ENCODE peak calls at places on chromosomes 2 and 18, in five cellular contexts. N is fibroblast of lung, G is mammary epithelial cell, X is GM23248, R is PC-3. B is an unnamed sample. For H4K20me1 and H3K4me1, the result is how much of the 10 kb centered on the place peaks cover.

GRCh38 chr18:361941-362913 is 94.4 kb upstream of the THOC1 start:
- DNase-seq in X (peak), R (peak), N (peak), G (no peak), B (no peak)

GRCh38 chr18:13220326-13220991 is 1.9 kb downstream of the LDLRAD4 start:
- DNase-seq in G (no peak), N (no peak), X (no peak), R (no peak), B (no peak)

GRCh38 chr18:27778441-27778840 is 398.5 kb downstream of the CDH2 start:
- DNase-seq in N (peak), G (peak), R (peak), X (peak), B (no peak)

GRCh38 chr2:40033781-40034180 is 254.7 kb upstream of the THUMPD2 start:
- DNase-seq in N (no peak), G (no peak), X (peak), R (no peak), B (no peak)

GRCh38 chr18:79572848-79573451 is 106.7 kb upstream of the CTDP1 start:
- DNase-seq in R (no peak), N (no peak), G (no peak), X (no peak), B (no peak)

GRCh38 chr2:12826781-12827180 is 110.0 kb downstream of the TRIB2 start:
- DNase-seq in G (no peak), N (no peak), X (no peak), R (no peak), B (no peak)

GRCh38 chr18:28087173-28087563 is 89.8 kb downstream of the CDH2 start:
- DNase-seq in R (no peak), G (no peak), X (peak), N (peak), B (no peak)

GRCh38 chr2:118010470-118010869 is 3.4 kb downstream of the CCDC93 start:
- DNase-seq in R (no peak), G (no peak), X (no peak), N (no peak), B (no peak)

GRCh38 chr2:237471457-237472186 is 15.4 kb upstream of the MLPH start:
- DNase-seq in X (peak), R (peak), G (no peak), N (peak), B (no peak)

GRCh38 chr2:105081006-105081701 is 43.3 kb downstream of the MRPS9 start:
- DNase-seq in G (no peak), N (peak), X (no peak), R (no peak), B (no peak)

GRCh38 chr2:20526146-20526545 is 79.3 kb downstream of the RHOB start:
- DNase-seq in G (no peak), N (no peak), X (no peak), R (no peak), B (no peak)

GRCh38 chr2:151114934-151115333 is 146.7 kb downstream of the RBM43 start:
- DNase-seq in N (no peak), X (no peak), R (no peak), G (no peak), B (no peak)

GRCh38 chr2:105576440-105577241 is 168.1 kb upstream of the NCK2 start:
- DNase-seq in N (peak), X (peak), G (peak), R (peak), B (no peak)

GRCh38 chr2:79100301-79100700 is 12.5 kb upstream of the REG1B start:
- DNase-seq in N (no peak), G (no peak), R (no peak), X (no peak), B (no peak)
- H3K4me2 ChIP-seq in N (no peak), G (no peak), R (no peak), X (no peak), B (no peak)

DNA sequence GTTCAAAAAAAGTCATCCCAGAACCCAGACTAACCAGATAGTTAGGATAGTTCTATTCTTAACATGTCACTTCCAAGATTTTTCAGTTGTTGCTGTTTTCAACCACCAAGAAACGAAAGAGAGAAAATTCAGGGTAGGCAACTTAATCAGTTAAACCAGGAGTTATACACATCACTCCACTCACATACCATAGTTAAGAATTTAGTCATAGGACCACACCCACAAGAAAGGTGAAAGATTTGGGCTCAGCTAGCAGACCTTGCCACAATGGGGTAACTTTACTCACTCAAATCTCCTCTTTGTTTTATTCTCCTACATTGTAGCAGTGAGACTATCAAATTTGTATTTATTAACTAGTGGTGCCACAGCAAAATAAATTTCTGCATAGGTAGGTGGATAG is 473.6 kb downstream of the NUP35 start:
- DNase-seq in X (no peak), G (peak), N (no peak), R (peak), B (no peak)
- H4K20me1 ChIP-seq in X (under half), G (under half), N (under half), R (under half), B (under half)

GRCh38 chr2:28367667-28368416 is 24.8 kb upstream of the FOSL2 start:
- DNase-seq in N (no peak), X (no peak), R (no peak), G (no peak), B (no peak)
- H3K4me1 ChIP-seq in N (under half), X (under half), R (under half), G (under half), B (under half)

DNA sequence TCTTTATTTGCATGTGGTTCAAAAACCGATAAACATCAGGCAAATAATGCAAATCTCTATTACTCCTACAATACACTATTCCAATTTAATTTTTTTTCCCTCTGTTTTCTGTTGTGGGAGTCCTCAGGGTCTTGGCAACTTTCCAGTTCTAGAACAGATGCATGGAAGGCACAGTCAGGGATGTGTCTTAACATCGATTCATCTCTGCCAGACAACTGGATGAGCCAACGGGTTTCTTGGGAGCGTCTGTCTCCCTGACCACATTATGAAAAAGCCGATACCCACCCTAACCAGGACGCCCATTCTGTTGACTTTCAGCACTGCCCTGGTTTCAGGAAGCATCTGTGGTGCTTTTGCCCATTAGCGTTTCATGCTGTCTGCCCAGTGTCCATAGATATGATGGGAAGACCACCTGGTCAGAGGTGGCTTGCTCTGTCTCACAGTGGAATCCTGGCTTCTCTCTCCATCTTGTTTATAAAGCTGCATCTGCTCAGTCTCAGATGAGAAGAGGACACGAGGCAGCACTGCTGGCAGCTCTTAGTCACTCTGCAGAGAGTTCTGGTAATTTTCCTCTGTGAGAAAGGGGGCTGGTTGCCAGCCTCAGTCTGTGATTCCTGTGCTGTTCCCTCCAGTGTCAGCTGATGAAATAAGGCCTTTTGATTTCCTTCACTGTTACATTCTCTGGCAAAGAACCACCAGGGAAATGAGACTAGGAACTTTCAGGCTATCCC is 57.9 kb upstream of the KCNE4 start:
- DNase-seq in R (no peak), X (peak), G (no peak), N (peak), B (no peak)
- H3K4me2 ChIP-seq in R (no peak), X (peak), G (no peak), N (peak), B (no peak)

GRCh38 chr18:47166235-47166634 is 9.9 kb downstream of the IER3IP1 start:
- DNase-seq in G (no peak), N (no peak), X (no peak), R (no peak), B (no peak)

GRCh38 chr18:47163241-47163640 is 12.9 kb downstream of the IER3IP1 start:
- DNase-seq in X (peak), G (peak), N (peak), R (no peak), B (no peak)

DNA sequence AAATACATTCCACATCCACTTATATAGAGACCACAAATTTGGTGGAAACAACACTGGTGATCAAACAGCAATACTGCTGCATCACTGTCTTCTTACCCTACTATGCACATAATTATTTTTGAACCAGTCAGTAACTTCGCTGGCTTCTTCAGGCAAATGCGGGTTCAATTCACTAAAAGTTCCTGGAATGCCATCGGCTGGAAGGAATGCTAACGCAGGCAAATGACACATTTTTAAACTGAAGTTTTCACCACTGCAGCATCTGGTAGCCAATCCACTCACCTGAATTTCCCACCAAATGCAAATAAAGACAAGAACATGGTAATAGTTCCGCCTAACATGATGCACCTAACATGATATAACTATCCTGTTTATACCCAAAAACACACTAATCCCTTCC is 10.0 kb upstream of the HDHD2 start:
- DNase-seq in R (no peak), X (no peak), N (no peak), G (no peak), B (no peak)
- H4K20me1 ChIP-seq in R (under half), X (under half), N (under half), G (under half), B (under half)

DNA sequence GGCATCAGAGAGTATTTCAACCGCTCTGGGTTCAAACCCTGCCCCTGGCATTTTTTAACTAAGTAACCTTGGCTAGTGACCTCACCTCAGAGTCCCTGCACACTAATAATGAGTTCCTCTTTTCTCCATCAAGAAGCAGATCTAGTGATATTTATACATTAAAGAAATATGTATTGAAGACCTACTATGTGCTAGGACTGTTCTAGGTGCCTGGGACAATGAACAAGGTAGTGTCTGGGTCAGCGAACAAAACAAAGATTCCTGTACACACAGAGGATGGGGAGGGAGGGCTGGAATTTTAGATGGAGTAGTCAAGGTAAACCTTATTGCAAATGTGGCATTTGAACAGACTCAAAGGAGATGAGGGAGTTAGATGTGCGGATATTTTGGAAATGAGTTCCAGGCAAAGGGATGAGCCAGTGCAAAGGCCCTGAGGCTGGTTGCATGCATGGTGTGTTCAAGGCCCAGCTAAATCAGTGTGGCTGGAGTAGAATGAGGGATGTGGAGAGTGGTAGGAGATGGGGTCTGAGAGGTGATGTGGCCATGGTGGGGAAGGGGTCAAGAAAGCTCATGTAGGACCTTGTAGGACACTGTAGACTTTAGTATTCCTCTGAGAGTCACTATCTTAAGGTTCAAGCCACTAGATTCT is 57.6 kb upstream of the FZD7 start:
- DNase-seq in N (no peak), X (no peak), R (no peak), G (no peak), B (no peak)
- H3K4me1 ChIP-seq in N (under half), X (under half), R (under half), G (under half), B (under half)

GRCh38 chr2:121598087-121598486 is 51.2 kb downstream of the CLASP1 start:
- DNase-seq in R (peak), N (no peak), G (no peak), X (no peak), B (no peak)
- H3K4me2 ChIP-seq in R (no peak), N (no peak), G (no peak), X (no peak), B (no peak)

GRCh38 chr2:85539361-85540130 is 578 bp downstream of the MAT2A start:
- DNase-seq in R (peak), N (peak), G (peak), X (peak), B (no peak)
- H4K20me1 ChIP-seq in R (half or more), N (under half), G (under half), X (under half), B (under half)

GRCh38 chr2:217854684-217855083 is 148.1 kb downstream of the TNS1 start:
- DNase-seq in X (no peak), G (no peak), R (no peak), N (no peak), B (no peak)

GRCh38 chr2:217853961-217854360 is 148.8 kb downstream of the TNS1 start:
- DNase-seq in X (no peak), G (no peak), N (no peak), R (no peak), B (no peak)

GRCh38 chr2:217851191-217852020 is 151.4 kb downstream of the TNS1 start:
- DNase-seq in X (peak), G (peak), R (peak), N (peak), B (no peak)

GRCh38 chr2:217852812-217853211 is 150.0 kb downstream of the TNS1 start:
- DNase-seq in X (no peak), G (no peak), R (no peak), N (no peak), B (no peak)

GRCh38 chr2:217853301-217853881 is 149.4 kb downstream of the TNS1 start:
- DNase-seq in G (peak), X (peak), R (no peak), N (peak), B (no peak)
- H3K4me1 ChIP-seq in G (under half), X (half or more), R (under half), N (half or more), B (under half)

DNA sequence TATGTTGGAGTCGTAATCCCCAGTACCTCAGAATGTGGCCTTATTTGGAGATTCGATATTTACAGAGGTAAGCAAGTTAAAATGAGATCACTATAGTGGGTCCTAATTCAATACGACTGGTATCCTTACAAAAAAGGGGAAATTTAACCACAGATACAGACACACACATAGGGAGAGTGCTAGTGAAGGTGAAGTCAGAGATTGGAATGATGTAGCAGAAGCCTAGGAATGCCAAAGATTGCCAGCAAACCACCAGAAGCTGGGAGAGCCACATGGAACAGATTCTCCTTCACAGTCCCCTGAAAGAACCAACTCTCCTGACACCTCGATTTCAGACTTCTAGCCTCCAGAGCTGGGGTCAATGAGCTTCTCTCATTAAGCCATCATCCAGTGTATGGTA is 17.7 kb upstream of the ACTR3 start:
- DNase-seq in X (peak), R (no peak), N (no peak), G (no peak), B (no peak)
- H3K4me2 ChIP-seq in X (peak), R (no peak), N (no peak), G (no peak), B (no peak)

B was measured in keratinocyte.